ENCODE peak calls at places on chromosomes 7 and 10, in four cellular contexts. B is Calu3, P is A549, H is colonic mucosa. R is an unnamed sample.

GRCh38 chr7:12895296-12895695 is 207.9 kb downstream of the ARL4A start:
- DNase-seq in B (no peak), H (no peak), P (no peak), R (no peak)

GRCh38 chr7:79405368-79405767 is 48.1 kb downstream of the MAGI2 start:
- DNase-seq in H (no peak), P (no peak), B (no peak), R (no peak)

GRCh38 chr7:110090113-110090820 is 1000.7 kb upstream of the LRRN3 start:
- DNase-seq in B (peak; percentile 7), P (peak; percentile 42), H (no peak), R (no peak)

GRCh38 chr10:3931224-3931623 is 146.2 kb upstream of the KLF6 start:
- DNase-seq in B (no peak), P (no peak), H (no peak), R (no peak)

GRCh38 chr10:18294633-18295032 is 154.4 kb downstream of the CACNB2 start:
- DNase-seq in P (no peak), H (no peak), B (no peak), R (no peak)

GRCh38 chr10:131689486-131689885 is 211.3 kb upstream of the PPP2R2D start:
- DNase-seq in P (no peak), B (no peak), H (no peak), R (no peak)

GRCh38 chr10:84263716-84264115 is 18.9 kb downstream of the RGR start:
- DNase-seq in B (no peak), P (no peak), H (no peak), R (no peak)

GRCh38 chr10:93458821-93459257 is 23.3 kb downstream of the MYOF start:
- DNase-seq in P (peak; percentile 99), H (no peak), B (peak; percentile 83), R (peak; percentile 54)

GRCh38 chr10:87751274-87751673 is 66.8 kb downstream of the ATAD1 start:
- DNase-seq in H (no peak), B (no peak), P (no peak), R (no peak)

DNA sequence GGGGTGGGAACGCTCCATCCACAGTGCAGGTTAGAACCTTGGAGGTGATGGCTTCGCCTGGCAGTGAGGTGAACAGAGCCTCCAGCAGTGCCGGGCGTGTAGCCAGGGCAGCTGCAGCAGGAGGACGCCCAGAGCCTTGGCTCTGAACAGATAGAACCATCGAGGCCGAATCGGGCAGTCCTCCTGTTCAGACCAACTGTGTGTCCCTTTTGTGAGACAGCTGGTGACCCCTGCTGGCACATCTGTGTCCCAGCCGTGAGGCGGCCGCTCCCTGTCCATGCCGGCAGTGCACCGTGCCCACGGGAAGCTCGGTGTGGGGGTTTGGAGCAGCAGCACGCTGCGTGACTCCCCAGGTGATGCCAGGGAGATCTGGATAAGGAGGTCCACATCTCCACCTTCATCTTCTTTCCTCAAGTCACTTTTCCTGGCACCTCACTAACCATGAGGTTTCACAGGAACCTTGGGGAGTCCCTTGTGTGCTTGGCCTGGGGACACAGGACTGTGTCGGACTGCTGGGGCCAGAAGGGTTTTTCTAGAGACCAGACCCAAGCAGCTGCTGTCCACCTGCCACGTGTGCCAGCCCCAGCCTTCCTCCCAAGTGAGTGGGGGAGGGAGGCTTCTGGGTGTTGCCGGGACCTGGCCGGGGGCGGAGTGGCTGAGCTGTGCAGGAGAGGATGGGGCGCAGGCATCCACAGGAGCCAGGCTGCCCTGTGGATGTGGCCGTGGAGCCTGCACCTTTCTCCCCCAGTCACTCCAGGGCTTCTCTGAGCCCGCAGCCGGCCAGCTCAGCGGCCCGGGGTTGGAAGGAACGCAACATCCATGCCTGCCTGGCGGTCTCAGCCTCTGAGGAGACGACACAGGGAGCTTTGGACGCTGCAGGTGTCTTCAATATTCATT is 69.4 kb downstream of the DNAJB6 start:
- DNase-seq in B (no peak), P (no peak), H (no peak), R (no peak)
- TF ChIP-seq CTCF in B (no peak), P (peak; percentile 20), H (no peak), R (no peak)

DNA sequence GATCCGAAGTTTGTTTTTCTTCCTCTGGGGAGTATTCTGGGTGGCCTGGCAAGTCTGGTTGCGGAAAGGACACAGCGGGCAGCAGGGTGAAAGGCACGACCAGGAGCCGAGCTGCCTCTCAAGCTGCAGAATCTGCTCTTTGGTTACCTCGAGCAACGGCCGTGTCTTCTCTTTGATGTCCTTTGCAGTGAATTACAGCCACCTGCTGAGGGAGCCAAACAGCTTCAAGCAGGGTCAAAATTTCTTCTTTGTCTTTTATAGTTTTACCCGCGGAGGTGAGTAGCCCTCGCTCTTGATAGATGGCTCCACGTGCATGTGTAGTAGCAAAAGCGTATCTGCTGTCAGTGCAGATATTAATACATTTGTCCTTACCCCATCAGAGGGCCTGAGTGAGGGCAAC is 177.3 kb upstream of the MBL2 start:
- DNase-seq in B (peak; percentile 10), H (no peak), P (peak; percentile 2), R (no peak)
- TF ChIP-seq CTCF in B (no peak), H (no peak), P (no peak), R (no peak)

GRCh38 chr10:102407641-102407943 is 11.0 kb downstream of the PSD start:
- DNase-seq in B (no peak), H (no peak), P (no peak), R (no peak)
- TF ChIP-seq CTCF in B (no peak), H (no peak), P (no peak), R (no peak)

GRCh38 chr7:29989257-29989995 is at the start of gene SCRN1:
- DNase-seq in B (peak; percentile 72), H (peak; percentile 43), P (peak; percentile 51), R (peak; percentile 49)
- TF ChIP-seq CTCF in B (no peak), H (no peak), P (no peak), R (no peak)